ENCODE peak calls at places on chromosomes 6 and 20, in six cellular contexts. F, P, Q, D, Y and T are unnamed samples.

GRCh38 chr6:126824226-126824625 is 294.2 kb upstream of the RSPO3 start:
- DNase-seq in F (no peak), P (no peak), Q (no peak), D (no peak), Y (no peak), T (no peak)

GRCh38 chr6:113147544-113147943 is 709.6 kb upstream of the MARCKS start:
- DNase-seq in F (no peak), P (peak; percentile 52), Q (no peak), D (no peak), Y (no peak), T (no peak)

GRCh38 chr6:163078712-163079111 is 335.8 kb upstream of the QKI start:
- DNase-seq in F (no peak), P (no peak), Q (no peak), D (no peak), Y (no peak), T (no peak)

GRCh38 chr6:34791164-34791841 is 580 bp upstream of the BLTP3A start:
- DNase-seq in F (peak; percentile 5), P (peak; percentile 61), Q (no peak), D (no peak), Y (peak; percentile 85), T (no peak)

GRCh38 chr20:2750343-2751251 is 49.8 kb downstream of the CPXM1 start:
- DNase-seq in F (no peak), P (peak; percentile 76), Q (no peak), D (no peak), Y (peak; percentile 82), T (no peak)

GRCh38 chr6:154460306-154461071 is 50.0 kb downstream of the CNKSR3 start:
- DNase-seq in F (no peak), P (peak; percentile 68), Q (no peak), D (no peak), Y (no peak), T (no peak)

GRCh38 chr20:36873498-36874189 is 2.3 kb upstream of the TLDC2 start:
- DNase-seq in F (no peak), P (no peak), Q (no peak), D (no peak), Y (no peak), T (no peak)

GRCh38 chr20:60001027-60001567 is 42.9 kb downstream of the CDH26 start:
- DNase-seq in F (no peak), P (no peak), Q (no peak), D (no peak), Y (no peak), T (no peak)

GRCh38 chr6:20424679-20425078 is 23.0 kb downstream of the E2F3 start:
- DNase-seq in F (no peak), P (no peak), Q (no peak), D (no peak), Y (no peak), T (no peak)

GRCh38 chr6:18503588-18504231 is 116.6 kb downstream of the RNF144B start:
- DNase-seq in F (peak; percentile 23), P (peak; percentile 90), Q (peak; percentile 61), D (peak; percentile 64), Y (no peak), T (peak; percentile 55)

GRCh38 chr6:19465760-19466159 is 371.4 kb upstream of the ID4 start:
- DNase-seq in F (no peak), P (peak; percentile 71), Q (peak; percentile 82), D (no peak), Y (no peak), T (no peak)

GRCh38 chr20:48159156-48159971 is 374.1 kb upstream of the SULF2 start:
- DNase-seq in F (no peak), P (no peak), Q (no peak), D (no peak), Y (no peak), T (no peak)

GRCh38 chr6:114170958-114171387 is 171.8 kb downstream of the HS3ST5 start:
- DNase-seq in F (no peak), P (no peak), Q (no peak), D (no peak), Y (no peak), T (no peak)

GRCh38 chr6:53046274-53046673 is 18.9 kb upstream of the FBXO9 start:
- DNase-seq in F (no peak), P (no peak), Q (no peak), D (no peak), Y (no peak), T (no peak)

GRCh38 chr6:133184798-133185380 is 56.3 kb upstream of the EYA4 start:
- DNase-seq in F (no peak), P (peak; percentile 47), Q (no peak), D (no peak), Y (no peak), T (no peak)

GRCh38 chr20:6739406-6739805 is 28.1 kb upstream of the BMP2 start:
- DNase-seq in F (no peak), P (no peak), Q (no peak), D (no peak), Y (no peak), T (no peak)

GRCh38 chr6:14016930-14017625 is 92.3 kb downstream of the RNF182 start:
- DNase-seq in F (no peak), P (peak; percentile 35), Q (no peak), D (no peak), Y (no peak), T (no peak)

GRCh38 chr6:14366315-14366714 is 248.7 kb downstream of the CD83 start:
- DNase-seq in F (no peak), P (no peak), Q (no peak), D (no peak), Y (no peak), T (no peak)

GRCh38 chr6:33655155-33655554 is 34.0 kb downstream of the ITPR3 start:
- DNase-seq in F (no peak), P (peak; percentile 44), Q (no peak), D (no peak), Y (no peak), T (no peak)
- H3K36me3 ChIP-seq in F (no peaks in the 10 kb centered on the region), P (no peaks in the 10 kb centered on the region), Q (peaks cover 10% of the 10 kb centered on the region), D (peaks cover 14% of the 10 kb centered on the region), Y (no peaks in the 10 kb centered on the region), T (no peaks in the 10 kb centered on the region)

DNA sequence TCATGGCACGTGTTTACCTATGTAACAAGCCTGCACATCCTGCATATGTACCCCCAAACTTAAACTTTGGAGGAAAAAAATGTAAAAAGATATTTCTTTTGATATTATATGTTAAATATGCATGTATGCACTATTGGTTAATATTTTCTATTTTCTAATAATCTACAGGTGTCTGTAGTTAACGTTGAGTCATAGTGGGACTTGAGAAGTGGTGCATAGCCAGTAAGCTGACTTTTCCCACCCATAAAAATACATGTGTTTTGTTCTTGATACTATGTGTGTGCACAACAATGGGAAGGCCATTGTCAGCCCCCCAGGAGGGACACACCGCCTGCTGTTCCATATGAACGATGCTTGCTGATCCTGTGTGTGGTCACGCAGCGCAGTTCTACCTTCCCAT is 49.1 kb downstream of the FAM120B start:
- DNase-seq in F (no peak), P (no peak), Q (no peak), D (no peak), Y (no peak), T (no peak)
- H3K36me3 ChIP-seq in F (no peaks in the 10 kb centered on the region), P (peaks cover 22% of the 10 kb centered on the region), Q (peaks cover 6% of the 10 kb centered on the region), D (no peaks in the 10 kb centered on the region), Y (peaks cover 4% of the 10 kb centered on the region), T (peaks cover 43% of the 10 kb centered on the region)

DNA sequence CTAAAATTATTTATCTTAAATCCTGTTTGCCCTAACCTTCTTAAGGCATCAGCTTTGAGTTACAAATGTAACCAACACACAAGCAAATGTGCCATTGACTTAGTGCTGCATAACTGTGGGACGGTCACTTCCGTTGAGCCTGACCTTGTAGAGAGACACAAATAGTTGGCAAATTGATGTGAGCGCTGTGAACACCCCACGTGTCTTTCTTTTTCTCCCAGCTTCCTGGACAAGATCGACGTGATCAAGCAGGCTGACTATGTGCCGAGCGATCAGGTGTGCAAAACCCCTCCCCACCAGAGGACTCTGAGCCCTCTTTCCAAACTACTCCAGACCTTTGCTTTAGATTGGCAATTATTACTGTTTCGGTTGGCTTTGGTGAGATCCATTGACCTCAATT is 56.4 kb downstream of the GNAS start:
- DNase-seq in F (no peak), P (no peak), Q (no peak), D (no peak), Y (no peak), T (no peak)
- H3K36me3 ChIP-seq in F (peaks cover 51% of the 10 kb centered on the region), P (peaks cover 79% of the 10 kb centered on the region), Q (peaks cover 66% of the 10 kb centered on the region), D (peaks cover 36% of the 10 kb centered on the region), Y (peaks cover 19% of the 10 kb centered on the region), T (peaks cover 77% of the 10 kb centered on the region)

GRCh38 chr6:137878810-137879285 is 11.8 kb downstream of the TNFAIP3 start:
- DNase-seq in F (peak; percentile 25), P (no peak), Q (no peak), D (peak; percentile 50), Y (no peak), T (no peak)
- H3K36me3 ChIP-seq in F (peaks cover 4% of the 10 kb centered on the region), P (peaks cover 34% of the 10 kb centered on the region), Q (peaks cover 34% of the 10 kb centered on the region), D (peaks cover 6% of the 10 kb centered on the region), Y (peaks cover 9% of the 10 kb centered on the region), T (peaks cover 87% of the 10 kb centered on the region)

DNA sequence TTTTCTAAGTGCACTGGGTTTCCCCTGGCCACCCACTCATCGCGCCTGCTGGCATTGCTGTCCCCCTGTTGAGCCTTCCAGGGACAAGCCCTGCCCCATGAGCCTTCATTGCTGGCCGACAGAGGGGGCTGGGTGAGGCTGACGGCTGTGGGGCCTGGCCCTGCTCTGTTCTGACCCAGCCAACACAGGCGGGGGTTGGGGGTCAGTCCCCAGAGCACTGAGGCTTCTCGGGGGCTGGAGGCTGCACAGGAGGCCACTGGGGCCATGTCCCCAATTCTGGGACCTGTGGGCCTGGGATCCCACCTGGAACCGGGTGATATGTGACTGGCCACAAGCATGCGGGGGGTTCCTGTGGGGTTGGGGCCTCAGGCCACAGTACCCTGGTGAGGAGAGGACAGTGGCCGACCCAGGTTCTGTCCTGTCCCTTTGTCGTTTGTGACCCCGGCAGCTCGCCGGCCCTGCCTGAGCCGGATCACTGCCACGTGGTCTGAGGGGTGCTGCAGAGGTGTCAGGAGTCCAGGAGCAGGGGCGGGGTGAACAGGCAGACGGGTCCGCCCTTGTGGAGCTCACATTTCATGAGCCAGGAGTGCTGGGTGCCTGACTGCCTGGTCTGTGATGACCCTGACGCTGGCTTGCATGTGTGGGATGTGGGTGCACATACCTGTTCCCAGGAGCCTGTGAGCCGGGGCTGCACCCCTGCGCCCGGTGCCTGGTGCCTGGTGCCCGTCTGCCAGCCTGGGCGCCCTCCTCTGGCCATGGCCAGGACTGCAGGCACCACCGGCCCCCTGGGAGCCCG is 2.1 kb upstream of the COL20A1 start:
- DNase-seq in F (peak; percentile 33), P (peak; percentile 70), Q (no peak), D (peak; percentile 55), Y (no peak), T (peak; percentile 27)
- H3K36me3 ChIP-seq in F (no peaks in the 10 kb centered on the region), P (peaks cover 3% of the 10 kb centered on the region), Q (no peaks in the 10 kb centered on the region), D (peaks cover 21% of the 10 kb centered on the region), Y (peaks cover 6% of the 10 kb centered on the region), T (peaks cover 63% of the 10 kb centered on the region)